ENCODE peak calls at places on chromosome 7, in ten cellular contexts. R is AG09309, T is GM20000, H is astrocyte of the spinal cord, J is fibroblast of mammary gland, M is AG04449, D is B cell, S is PC-9, C is neural progenitor cell, F is dorsolateral prefrontal cortex. N is an unnamed sample.

GRCh38 chr7:129769866-129770808 is 158.6 kb downstream of the NRF1 start:
- DNase-seq in R (no peak), T (no peak), H (no peak), J (no peak), M (no peak), D (no peak), S (no peak), C (no peak), F (no peak), N (no peak)

GRCh38 chr7:129644634-129645230 is 33.2 kb downstream of the NRF1 start:
- DNase-seq in R (no peak), T (no peak), H (peak), J (peak), M (no peak), D (no peak), S (no peak), C (peak), F (no peak), N (no peak)

GRCh38 chr7:115300228-115300870 is 378.5 kb downstream of the MDFIC start:
- DNase-seq in R (no peak), T (no peak), H (no peak), J (peak), M (no peak), D (no peak), S (no peak), C (no peak), F (no peak), N (no peak)

GRCh38 chr7:111561659-111561908 is 708 bp downstream of the IMMP2L start:
- DNase-seq in R (no peak), T (no peak), H (no peak), J (no peak), M (no peak), D (no peak), S (no peak), C (no peak), F (no peak), N (peak)

GRCh38 chr7:77680266-77680665 is 16.0 kb upstream of the RSBN1L start:
- DNase-seq in R (no peak), T (no peak), H (no peak), J (no peak), M (no peak), D (no peak), S (no peak), C (no peak), F (no peak), N (no peak)

GRCh38 chr7:87564290-87564963 is 36.3 kb downstream of the ABCB1 start:
- DNase-seq in R (no peak), T (peak), H (no peak), J (peak), M (no peak), D (peak), S (peak), C (peak), F (no peak), N (peak)

GRCh38 chr7:88586877-88587276 is 172.6 kb upstream of the ZNF804B start:
- DNase-seq in R (no peak), T (no peak), H (no peak), J (no peak), M (no peak), D (no peak), S (no peak), C (no peak), F (no peak), N (no peak)

GRCh38 chr7:24341677-24342076 is 57.7 kb downstream of the NPY start:
- DNase-seq in R (no peak), T (no peak), H (no peak), J (peak), M (no peak), D (no peak), S (no peak), C (no peak), F (no peak), N (no peak)

GRCh38 chr7:87878208-87878735 is 2.0 kb downstream of the DBF4 start:
- DNase-seq in R (no peak), T (no peak), H (peak), J (peak), M (no peak), D (no peak), S (no peak), C (no peak), F (no peak), N (no peak)

GRCh38 chr7:92685146-92686042 is 95.2 kb upstream of the FAM133B start:
- DNase-seq in R (no peak), T (no peak), H (no peak), J (no peak), M (no peak), D (no peak), S (no peak), C (peak), F (no peak), N (peak)

GRCh38 chr7:1068656-1069055 is 19.3 kb upstream of the GPER1 start:
- DNase-seq in R (no peak), T (no peak), H (no peak), J (no peak), M (no peak), D (no peak), S (no peak), C (no peak), F (no peak), N (no peak)

GRCh38 chr7:25303380-25304321 is 75.4 kb upstream of the NPVF start:
- DNase-seq in R (no peak), T (no peak), H (peak), J (peak), M (no peak), D (no peak), S (no peak), C (peak), F (no peak), N (no peak)

GRCh38 chr7:21550821-21551531 is 8.1 kb downstream of the DNAH11 start:
- DNase-seq in R (no peak), T (no peak), H (no peak), J (no peak), M (no peak), D (no peak), S (peak), C (peak), F (no peak), N (no peak)

GRCh38 chr7:26365077-26365896 is 73.6 kb downstream of the SNX10 start:
- DNase-seq in R (peak), T (peak), H (peak), J (peak), M (peak), D (peak), S (peak), C (peak), F (peak), N (peak)

GRCh38 chr7:129498021-129498420 is 4.3 kb upstream of the SMKR1 start:
- DNase-seq in R (no peak), T (no peak), H (no peak), J (no peak), M (no peak), D (no peak), S (no peak), C (no peak), F (no peak), N (no peak)

GRCh38 chr7:137916564-137916963 is 69.8 kb upstream of the DGKI start:
- DNase-seq in R (no peak), T (no peak), H (no peak), J (no peak), M (no peak), D (no peak), S (no peak), C (no peak), F (no peak), N (no peak)

DNA sequence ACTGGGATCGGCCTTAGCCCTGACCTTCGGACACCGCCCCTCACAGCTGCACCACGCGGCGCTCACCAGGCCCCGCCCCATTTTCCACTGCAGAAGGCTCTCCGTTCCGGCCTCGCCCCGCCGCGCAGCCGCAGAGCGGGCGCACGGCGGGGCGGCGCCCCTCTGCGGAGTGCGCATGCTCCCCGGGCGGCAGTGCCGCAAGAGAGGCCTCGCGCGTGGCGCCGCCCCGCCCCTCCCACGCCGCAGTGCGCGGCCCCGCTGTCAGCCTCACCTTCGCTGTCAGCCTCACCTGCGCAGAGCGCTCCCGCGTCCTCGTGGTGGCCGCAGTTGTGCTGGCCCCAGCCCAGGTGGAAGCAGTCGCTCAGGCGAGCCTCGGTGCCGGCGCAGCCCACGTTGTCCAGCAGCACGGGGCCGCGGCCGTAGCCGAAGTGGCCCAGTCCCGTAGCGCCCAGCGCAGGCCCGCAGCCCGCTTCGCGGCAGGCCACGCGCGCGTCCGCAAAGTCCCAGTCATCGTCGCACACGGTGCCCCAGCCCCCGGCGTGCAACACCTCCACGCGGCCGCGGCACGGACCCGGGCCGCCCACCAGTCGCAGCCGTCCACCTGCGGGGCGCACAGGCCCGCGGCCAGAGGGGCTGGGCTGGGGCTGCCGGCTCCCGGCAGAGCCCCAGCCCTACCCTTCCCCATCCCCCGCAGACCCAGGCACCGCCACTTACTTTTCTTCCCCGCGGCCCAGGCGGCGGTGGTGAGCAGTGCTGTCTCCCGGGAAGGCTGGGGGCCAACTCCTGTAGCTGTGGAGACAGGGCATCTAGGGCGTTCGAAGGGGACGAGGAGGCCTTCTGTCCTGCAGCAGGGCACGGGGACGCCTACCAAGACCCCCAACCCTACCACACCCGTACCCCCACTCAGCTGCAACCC is 16.1 kb downstream of the SSC4D start:
- DNase-seq in R (no peak), T (peak), H (peak), J (peak), M (no peak), D (peak), S (peak), C (peak), F (peak), N (peak)
- TF ChIP-seq CTCF in R (no peak), T (no peak), H (no peak), J (no peak), M (peak), D (no peak), S (no peak), C (no peak), F (no peak), N (no peak)

GRCh38 chr7:132613737-132614136 is 37.5 kb upstream of the PLXNA4 start:
- DNase-seq in R (no peak), T (no peak), H (no peak), J (no peak), M (no peak), D (no peak), S (no peak), C (no peak), F (no peak), N (no peak)

GRCh38 chr7:132618956-132619305 is 42.7 kb upstream of the PLXNA4 start:
- DNase-seq in R (peak), T (no peak), H (peak), J (peak), M (peak), D (no peak), S (no peak), C (no peak), F (no peak), N (no peak)

GRCh38 chr7:132611056-132611455 is 34.8 kb upstream of the PLXNA4 start:
- DNase-seq in R (no peak), T (no peak), H (no peak), J (no peak), M (no peak), D (no peak), S (no peak), C (no peak), F (no peak), N (no peak)

GRCh38 chr7:132618271-132618955 is 42.1 kb upstream of the PLXNA4 start:
- DNase-seq in R (no peak), T (no peak), H (peak), J (no peak), M (no peak), D (no peak), S (no peak), C (no peak), F (no peak), N (no peak)

GRCh38 chr7:132614428-132615076 is 38.3 kb upstream of the PLXNA4 start:
- DNase-seq in R (no peak), T (peak), H (peak), J (peak), M (no peak), D (peak), S (no peak), C (peak), F (peak), N (no peak)
- TF ChIP-seq CTCF in R (no peak), T (no peak), H (peak), J (peak), M (no peak), D (no peak), S (no peak), C (peak), F (no peak), N (no peak)

DNA sequence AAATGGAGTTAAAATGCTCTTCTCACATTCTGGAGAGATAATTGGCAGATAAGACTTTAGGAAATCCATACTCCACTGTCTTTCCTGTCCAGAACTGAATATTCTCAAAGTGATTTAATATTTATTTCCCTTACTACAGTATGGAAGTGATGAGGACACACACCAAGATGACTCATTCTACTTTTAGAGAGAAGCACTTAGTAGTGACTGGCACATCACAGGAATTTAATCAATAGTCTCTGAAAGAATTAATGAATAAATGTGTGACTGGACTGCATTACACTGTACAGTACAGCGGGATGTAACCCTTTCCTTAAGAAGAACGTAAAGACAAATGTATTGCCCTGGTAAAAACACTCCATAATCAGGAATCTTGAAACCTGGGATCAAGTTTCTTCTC is 116.7 kb downstream of the SEMA3E start:
- DNase-seq in R (no peak), T (no peak), H (peak), J (peak), M (no peak), D (no peak), S (no peak), C (no peak), F (no peak), N (no peak)
- TF ChIP-seq CTCF in R (no peak), T (no peak), H (no peak), J (no peak), M (no peak), D (no peak), S (no peak), C (no peak), F (no peak), N (no peak)

GRCh38 chr7:151245360-151246160 is 2.9 kb downstream of the SMARCD3 start:
- DNase-seq in R (no peak), T (peak), H (no peak), J (no peak), M (no peak), D (peak), S (no peak), C (peak), F (peak), N (peak)
- TF ChIP-seq CTCF in R (peak), T (peak), H (peak), J (no peak), M (peak), D (peak), S (peak), C (peak), F (peak), N (peak)

GRCh38 chr7:148299335-148299734 is 291.2 kb upstream of the C7orf33 start:
- DNase-seq in R (no peak), T (no peak), H (no peak), J (no peak), M (no peak), D (no peak), S (no peak), C (no peak), F (no peak), N (no peak)

GRCh38 chr7:148303295-148304013 is 287.1 kb upstream of the C7orf33 start:
- DNase-seq in R (peak), T (no peak), H (peak), J (peak), M (peak), D (no peak), S (no peak), C (no peak), F (peak), N (no peak)

GRCh38 chr7:148306759-148307158 is 283.8 kb upstream of the C7orf33 start:
- DNase-seq in R (no peak), T (peak), H (no peak), J (no peak), M (no peak), D (peak), S (no peak), C (no peak), F (no peak), N (peak)

GRCh38 chr7:148299877-148300276 is 290.7 kb upstream of the C7orf33 start:
- DNase-seq in R (no peak), T (no peak), H (no peak), J (no peak), M (no peak), D (no peak), S (no peak), C (no peak), F (no peak), N (no peak)

GRCh38 chr7:148304456-148304855 is 286.1 kb upstream of the C7orf33 start:
- DNase-seq in R (no peak), T (no peak), H (no peak), J (no peak), M (no peak), D (no peak), S (no peak), C (no peak), F (no peak), N (no peak)
- TF ChIP-seq CTCF in R (no peak), T (no peak), H (no peak), J (no peak), M (no peak), D (no peak), S (no peak), C (no peak), F (no peak), N (no peak)

DNA sequence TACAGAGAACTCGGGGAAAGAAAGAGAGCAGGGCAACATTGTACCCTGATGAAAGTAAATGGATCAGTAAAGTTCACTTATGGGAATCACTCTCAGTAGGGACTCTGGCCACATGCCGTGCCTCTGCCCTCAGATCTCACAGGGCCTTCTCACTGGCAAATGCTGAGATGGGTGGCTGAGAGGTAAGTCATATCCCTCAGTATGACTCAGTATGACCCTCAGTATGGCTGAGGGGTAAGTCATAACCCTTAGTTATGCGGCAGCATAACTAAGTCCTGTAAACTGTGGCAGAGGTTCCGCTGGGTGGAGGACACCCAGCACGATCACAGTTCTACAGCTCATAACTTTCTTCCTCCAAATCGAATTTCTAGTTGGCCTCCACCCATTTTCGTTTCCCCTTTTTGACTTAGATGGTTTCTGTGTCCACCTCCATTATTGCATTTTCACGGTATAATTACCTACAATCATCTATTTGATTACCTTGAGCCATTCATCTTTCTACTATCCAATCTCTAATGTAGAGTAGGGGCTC is 26.5 kb upstream of the WNT16 start:
- DNase-seq in R (no peak), T (no peak), H (peak), J (peak), M (no peak), D (no peak), S (no peak), C (no peak), F (no peak), N (peak)
- TF ChIP-seq CTCF in R (no peak), T (no peak), H (no peak), J (no peak), M (no peak), D (no peak), S (no peak), C (no peak), F (no peak), N (no peak)

DNA sequence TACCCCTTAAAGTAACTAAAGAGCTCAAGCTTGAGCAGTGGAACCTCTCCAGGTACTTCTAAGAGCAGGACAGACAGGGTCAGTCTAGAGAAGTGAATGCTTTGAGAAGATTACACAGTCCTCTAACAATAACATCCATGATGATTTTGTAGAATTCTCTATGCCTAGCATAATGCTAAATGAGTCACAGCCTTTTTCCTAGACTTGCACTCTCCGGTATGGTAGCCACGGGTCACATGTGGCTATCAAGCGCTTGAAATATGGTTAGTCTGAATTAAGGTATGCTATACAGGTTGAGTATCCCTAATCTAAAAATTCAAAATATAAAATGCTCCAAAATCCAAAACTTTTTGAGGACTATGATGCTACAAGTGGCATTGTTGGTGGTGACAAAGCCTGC is 166.6 kb upstream of the MKLN1 start:
- DNase-seq in R (no peak), T (no peak), H (peak), J (peak), M (no peak), D (no peak), S (no peak), C (no peak), F (no peak), N (no peak)
- TF ChIP-seq CTCF in R (no peak), T (no peak), H (no peak), J (no peak), M (no peak), D (no peak), S (no peak), C (no peak), F (no peak), N (no peak)

GRCh38 chr7:144134116-144134515 is 11.1 kb downstream of the OR2A14 start:
- DNase-seq in R (no peak), T (no peak), H (no peak), J (no peak), M (no peak), D (no peak), S (no peak), C (no peak), F (no peak), N (no peak)
- TF ChIP-seq CTCF in R (no peak), T (no peak), H (no peak), J (no peak), M (no peak), D (no peak), S (no peak), C (no peak), F (no peak), N (no peak)

GRCh38 chr7:75040512-75040911 is 33.1 kb downstream of the RCC1L start:
- DNase-seq in R (no peak), T (no peak), H (no peak), J (no peak), M (no peak), D (no peak), S (no peak), C (no peak), F (no peak), N (no peak)

GRCh38 chr7:75042299-75042698 is 31.3 kb downstream of the RCC1L start:
- DNase-seq in R (no peak), T (no peak), H (no peak), J (peak), M (no peak), D (no peak), S (no peak), C (no peak), F (peak), N (no peak)

GRCh38 chr7:75039166-75039565 is 34.4 kb downstream of the RCC1L start:
- DNase-seq in R (no peak), T (no peak), H (peak), J (no peak), M (no peak), D (no peak), S (no peak), C (no peak), F (no peak), N (no peak)

GRCh38 chr7:75039709-75040108 is 33.9 kb downstream of the RCC1L start:
- DNase-seq in R (no peak), T (no peak), H (no peak), J (no peak), M (no peak), D (no peak), S (no peak), C (no peak), F (no peak), N (no peak)

GRCh38 chr7:75038508-75038907 is 35.1 kb downstream of the RCC1L start:
- DNase-seq in R (no peak), T (no peak), H (no peak), J (no peak), M (no peak), D (no peak), S (no peak), C (no peak), F (no peak), N (peak)
- TF ChIP-seq CTCF in R (no peak), T (no peak), H (no peak), J (no peak), M (no peak), D (no peak), S (no peak), C (no peak), F (no peak), N (no peak)

GRCh38 chr7:45683556-45684148 is 109.5 kb downstream of the ADCY1 start:
- DNase-seq in R (no peak), T (no peak), H (no peak), J (no peak), M (no peak), D (no peak), S (no peak), C (no peak), F (no peak), N (no peak)
- TF ChIP-seq CTCF in R (no peak), T (no peak), H (no peak), J (no peak), M (no peak), D (no peak), S (no peak), C (no peak), F (no peak), N (no peak)